ENCODE peak calls at places on chromosomes 2 and 18, in nine cellular contexts. K is Caco-2, G is CD14-positive monocyte, U is ovary, Z is HFF-Myc, Y is cardiac fibroblast, Q is mucosa of descending colon, D is HL-60, T is RWPE1. H is an unnamed sample.

GRCh38 chr2:240389302-240389805 is 46.1 kb upstream of the GPC1 start:
- DNase-seq in K (no peak), G (peak; percentile 30), U (no peak), Z (no peak), Y (no peak), Q (peak; percentile 14), D (no peak), T (no peak), H (no peak)

GRCh38 chr2:203394519-203395227 is 66.5 kb downstream of the ABI2 start:
- DNase-seq in K (no peak), G (no peak), U (no peak), Z (no peak), Y (no peak), Q (no peak), D (no peak), T (no peak), H (no peak)

GRCh38 chr2:233473878-233474277 is 92.7 kb downstream of the USP40 start:
- DNase-seq in K (no peak), G (no peak), U (no peak), Z (no peak), Y (no peak), Q (no peak), D (no peak), T (no peak), H (no peak)

GRCh38 chr2:56077352-56077915 is 106.4 kb upstream of the CCDC85A start:
- DNase-seq in K (peak; percentile 55), G (no peak), U (no peak), Z (no peak), Y (peak; percentile 16), Q (no peak), D (no peak), T (peak; percentile 21), H (peak; percentile 8)

GRCh38 chr2:120238728-120239487 is 13.7 kb upstream of the RALB start:
- DNase-seq in K (peak; percentile 89), G (no peak), U (peak; percentile 38), Z (no peak), Y (peak; percentile 54), Q (peak; percentile 86), D (no peak), T (peak; percentile 90), H (no peak)

GRCh38 chr2:174577967-174578589 is 19.5 kb downstream of the WIPF1 start:
- DNase-seq in K (no peak), G (no peak), U (no peak), Z (no peak), Y (peak; percentile 77), Q (no peak), D (no peak), T (peak; percentile 9), H (no peak)

GRCh38 chr2:158388159-158388558 is 68.4 kb downstream of the CCDC148 start:
- DNase-seq in K (no peak), G (no peak), U (no peak), Z (no peak), Y (no peak), Q (no peak), D (no peak), T (no peak), H (no peak)

GRCh38 chr2:70340921-70341765 is 39.3 kb upstream of the FAM136A start:
- DNase-seq in K (peak; percentile 58), G (no peak), U (no peak), Z (peak; percentile 21), Y (peak; percentile 44), Q (no peak), D (peak; percentile 17), T (peak; percentile 89), H (peak; percentile 45)

GRCh38 chr2:160437273-160437672 is 56.3 kb downstream of the RBMS1 start:
- DNase-seq in K (no peak), G (no peak), U (no peak), Z (no peak), Y (no peak), Q (no peak), D (no peak), T (no peak), H (no peak)

GRCh38 chr18:3596324-3597158 is 146.6 kb downstream of the TGIF1 start:
- DNase-seq in K (peak; percentile 57), G (peak; percentile 84), U (peak; percentile 42), Z (no peak), Y (peak; percentile 48), Q (peak; percentile 76), D (no peak), T (no peak), H (peak; percentile 40)

GRCh38 chr18:26309283-26309682 is 83.0 kb downstream of the TAF4B start:
- DNase-seq in K (no peak), G (no peak), U (no peak), Z (no peak), Y (peak; percentile 45), Q (no peak), D (no peak), T (peak; percentile 28), H (no peak)

GRCh38 chr18:26301681-26302080 is 75.4 kb downstream of the TAF4B start:
- DNase-seq in K (no peak), G (no peak), U (no peak), Z (no peak), Y (peak; percentile 42), Q (no peak), D (no peak), T (no peak), H (no peak)

GRCh38 chr18:26304511-26304910 is 78.3 kb downstream of the TAF4B start:
- DNase-seq in K (no peak), G (no peak), U (no peak), Z (no peak), Y (no peak), Q (no peak), D (no peak), T (no peak), H (no peak)

GRCh38 chr18:26312196-26312595 is 86.0 kb downstream of the TAF4B start:
- DNase-seq in K (no peak), G (no peak), U (no peak), Z (no peak), Y (no peak), Q (no peak), D (no peak), T (no peak), H (no peak)

GRCh38 chr18:26307161-26307773 is 81.0 kb downstream of the TAF4B start:
- DNase-seq in K (no peak), G (no peak), U (no peak), Z (peak; percentile 47), Y (peak; percentile 77), Q (no peak), D (peak; percentile 25), T (peak; percentile 33), H (peak; percentile 51)
- TF ChIP-seq CTCF in K (peak; percentile 43), G (peak; percentile 48), U (no peak), Z (peak; percentile 56), Y (peak; percentile 74), Q (no peak), D (peak; percentile 63), T (peak; percentile 83), H (peak; percentile 86)

GRCh38 chr18:61840324-61840723 is 52.5 kb downstream of the RNF152 start:
- DNase-seq in K (no peak), G (no peak), U (no peak), Z (no peak), Y (no peak), Q (no peak), D (no peak), T (no peak), H (no peak)

GRCh38 chr18:61833978-61834377 is 58.8 kb downstream of the RNF152 start:
- DNase-seq in K (no peak), G (no peak), U (no peak), Z (peak; percentile 14), Y (peak; percentile 8), Q (no peak), D (no peak), T (no peak), H (no peak)

GRCh38 chr18:61841709-61842108 is 51.1 kb downstream of the RNF152 start:
- DNase-seq in K (no peak), G (no peak), U (no peak), Z (no peak), Y (no peak), Q (no peak), D (no peak), T (no peak), H (no peak)

GRCh38 chr18:61842146-61842545 is 50.7 kb downstream of the RNF152 start:
- DNase-seq in K (no peak), G (no peak), U (no peak), Z (no peak), Y (no peak), Q (no peak), D (no peak), T (no peak), H (no peak)

DNA sequence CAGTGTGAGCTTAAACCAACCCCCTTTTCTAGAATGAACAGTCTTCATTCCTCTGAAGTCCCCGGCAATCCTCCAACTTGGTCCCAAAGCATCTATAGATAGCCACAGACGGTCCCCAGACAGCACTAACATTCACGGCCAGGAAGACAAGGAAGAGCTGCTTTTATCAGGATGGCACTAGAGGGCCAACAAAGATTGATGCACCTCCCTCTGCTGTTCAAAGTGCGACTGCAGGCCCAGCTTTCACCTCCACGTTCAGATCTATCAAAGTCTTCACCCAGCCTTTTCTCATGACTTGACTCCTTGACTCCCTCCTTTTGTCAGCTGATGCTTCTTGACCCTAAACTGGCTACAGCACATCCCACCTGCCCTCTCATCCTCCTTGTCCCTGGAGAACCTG is 54.3 kb downstream of the RNF152 start:
- DNase-seq in K (no peak), G (no peak), U (no peak), Z (no peak), Y (no peak), Q (no peak), D (no peak), T (no peak), H (no peak)
- TF ChIP-seq CTCF in K (no peak), G (no peak), U (no peak), Z (no peak), Y (no peak), Q (no peak), D (no peak), T (no peak), H (no peak)

DNA sequence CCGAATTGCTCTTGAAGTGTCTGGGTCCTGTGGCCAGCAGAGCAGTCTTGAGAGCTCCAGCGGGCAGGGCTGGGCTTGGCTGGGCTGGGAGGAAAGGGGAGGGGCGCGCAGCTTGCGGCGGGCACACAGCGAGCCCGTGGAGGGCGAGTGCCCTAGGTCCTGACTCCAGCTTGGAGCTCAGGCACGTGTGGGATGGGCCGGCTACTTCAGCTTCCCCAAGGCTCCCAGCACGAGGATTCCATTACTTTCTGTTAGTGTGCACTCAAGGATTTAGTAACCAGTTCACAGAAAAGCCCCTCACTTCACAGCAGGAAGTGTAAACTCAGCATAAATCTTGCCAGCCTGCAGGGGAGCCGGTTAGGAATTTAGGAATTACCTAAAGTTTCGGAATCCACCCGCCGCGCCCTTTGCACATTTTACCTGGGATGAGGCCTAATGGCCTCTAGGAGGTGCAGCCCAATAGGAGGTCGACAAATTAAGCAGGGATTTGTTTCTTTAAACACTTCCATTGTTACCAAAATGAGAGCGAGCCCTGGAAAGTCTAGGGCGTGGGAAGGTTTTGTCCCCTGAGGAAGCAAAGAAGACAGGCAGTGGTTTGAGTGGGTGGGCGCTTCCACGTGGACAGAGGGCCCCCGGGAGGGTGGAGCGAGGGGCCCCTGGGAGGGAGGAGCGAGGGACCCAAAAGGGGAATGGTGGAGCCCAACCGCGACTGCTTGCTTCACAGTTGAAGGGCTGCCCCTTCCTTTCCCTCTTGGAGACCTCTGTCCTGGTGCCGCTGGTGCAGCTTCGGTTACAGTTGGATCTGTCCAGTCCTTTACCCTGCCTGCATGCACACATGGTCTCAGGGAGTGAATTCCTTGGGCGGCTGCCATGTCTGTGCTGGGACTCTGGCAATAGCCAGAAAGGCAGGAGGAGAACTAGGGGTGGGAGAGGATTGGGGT is 93.3 kb downstream of the CTAGE1 start:
- DNase-seq in K (no peak), G (no peak), U (peak; percentile 58), Z (no peak), Y (peak; percentile 66), Q (peak; percentile 71), D (no peak), T (no peak), H (peak; percentile 38)
- TF ChIP-seq CTCF in K (peak; percentile 2), G (peak; percentile 19), U (no peak), Z (no peak), Y (peak; percentile 30), Q (no peak), D (no peak), T (no peak), H (peak; percentile 47)

GRCh38 chr18:21980744-21981143 is 188.6 kb upstream of the GATA6 start:
- DNase-seq in K (peak; percentile 89), G (no peak), U (no peak), Z (no peak), Y (no peak), Q (no peak), D (no peak), T (no peak), H (no peak)
- TF ChIP-seq CTCF in K (no peak), G (no peak), U (no peak), Z (no peak), Y (no peak), Q (no peak), D (no peak), T (no peak), H (no peak)

H was measured in neural crest cell.